ENCODE peak calls at places on chromosome 7, in four cellular contexts. Y is colonic mucosa, U is GM23248, R is A549. D is an unnamed sample. For H3K9me3, the result is how much of the 10 kb centered on the place peaks cover.

GRCh38 chr7:105675873-105676484 is 94.7 kb upstream of the EFCAB10 start:
- DNase-seq in U (no peak), R (no peak), Y (no peak), D (peak)

GRCh38 chr7:48148311-48148710 is 22.9 kb upstream of the ABCA13 start:
- DNase-seq in U (no peak), Y (no peak), R (no peak), D (no peak)

GRCh38 chr7:153840861-153841260 is 211.3 kb upstream of the DPP6 start:
- DNase-seq in Y (no peak), R (no peak), U (no peak), D (no peak)

GRCh38 chr7:109844362-109844761 is 1246.6 kb upstream of the LRRN3 start:
- DNase-seq in U (peak), R (peak), Y (no peak), D (no peak)

GRCh38 chr7:138746073-138746472 is 44.9 kb upstream of the SVOPL start:
- DNase-seq in R (no peak), Y (no peak), U (no peak), D (no peak)

GRCh38 chr7:137927386-137927785 is 74.5 kb downstream of the CREB3L2 start:
- DNase-seq in Y (no peak), U (no peak), R (no peak), D (no peak)

GRCh38 chr7:133364959-133365680 is 112.2 kb downstream of the EXOC4 start:
- DNase-seq in Y (no peak), U (peak), R (no peak), D (no peak)

GRCh38 chr7:151012031-151012692 is 12.1 kb downstream of the ATG9B start:
- DNase-seq in R (no peak), U (no peak), Y (peak), D (no peak)

GRCh38 chr7:22375359-22376048 is 18.6 kb upstream of the RAPGEF5 start:
- DNase-seq in R (no peak), Y (no peak), U (peak), D (no peak)

GRCh38 chr7:155333346-155334234 is 35.9 kb downstream of the INSIG1 start:
- DNase-seq in Y (no peak), R (no peak), U (no peak), D (no peak)

GRCh38 chr7:92953657-92954056 is 117.3 kb upstream of the CDK6 start:
- DNase-seq in U (peak), Y (no peak), R (peak), D (no peak)

GRCh38 chr7:54811925-54812264 is 52.9 kb upstream of the SEC61G start:
- DNase-seq in Y (no peak), U (peak), R (no peak), D (no peak)

GRCh38 chr7:11760372-11760771 is 71.6 kb downstream of the THSD7A start:
- DNase-seq in Y (no peak), U (peak), R (peak), D (no peak)

GRCh38 chr7:134470864-134471263 is 12.0 kb upstream of the AKR1B1 start:
- DNase-seq in R (peak), Y (no peak), U (peak), D (no peak)

GRCh38 chr7:50227623-50228618 is 76.6 kb upstream of the IKZF1 start:
- DNase-seq in R (no peak), Y (no peak), U (no peak), D (no peak)

GRCh38 chr7:12524794-12525386 is 45.6 kb upstream of the SCIN start:
- DNase-seq in Y (no peak), R (peak), U (peak), D (no peak)

GRCh38 chr7:151897951-151898686 is 21.2 kb upstream of the PRKAG2 start:
- DNase-seq in U (no peak), R (no peak), Y (peak), D (no peak)

GRCh38 chr7:157949711-157950110 is 612.9 kb downstream of the DNAJB6 start:
- DNase-seq in U (no peak), R (peak), Y (no peak), D (no peak)
- H3K9me3 ChIP-seq in U (under half), R (under half), Y (under half), D (under half)

GRCh38 chr7:56495165-56495564 is 378.9 kb upstream of the NUPR2 start:
- DNase-seq in Y (no peak), R (no peak), U (no peak), D (no peak)
- H3K9me3 ChIP-seq in Y (under half), R (under half), U (under half), D (under half)

GRCh38 chr7:121669144-121669543 is 203.8 kb upstream of the PTPRZ1 start:
- DNase-seq in Y (no peak), R (no peak), U (no peak), D (no peak)
- H3K9me3 ChIP-seq in Y (under half), R (under half), U (under half), D (under half)

GRCh38 chr7:157941210-157941609 is 604.4 kb downstream of the DNAJB6 start:
- DNase-seq in U (no peak), Y (no peak), R (no peak), D (no peak)

GRCh38 chr7:157938211-157938610 is 601.4 kb downstream of the DNAJB6 start:
- DNase-seq in R (no peak), U (no peak), Y (no peak), D (no peak)

GRCh38 chr7:157940497-157940896 is 603.7 kb downstream of the DNAJB6 start:
- DNase-seq in U (no peak), R (no peak), Y (no peak), D (no peak)

GRCh38 chr7:157936976-157937375 is 600.2 kb downstream of the DNAJB6 start:
- DNase-seq in Y (no peak), U (no peak), R (no peak), D (no peak)

DNA sequence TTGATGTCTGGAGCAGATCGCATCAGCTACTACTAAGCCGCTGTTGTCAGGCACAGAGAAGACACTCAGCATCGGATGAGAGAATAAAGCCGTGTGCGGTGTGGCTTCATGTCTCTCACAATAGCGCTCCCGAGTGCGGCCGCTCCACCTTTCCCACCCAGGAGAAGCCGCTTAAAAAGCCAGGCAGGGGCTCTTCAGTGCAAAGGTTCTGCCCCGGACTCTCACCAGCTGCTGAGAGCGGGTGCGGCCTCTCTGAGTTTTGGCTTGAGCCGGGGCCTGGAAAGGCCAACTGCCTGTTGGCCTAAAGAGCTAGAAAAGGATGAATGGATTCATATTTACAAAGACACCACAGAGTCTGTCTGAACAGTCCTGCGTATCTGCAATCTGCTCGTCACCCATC is 600.6 kb downstream of the DNAJB6 start:
- DNase-seq in Y (no peak), R (no peak), U (no peak), D (no peak)
- H3K9me3 ChIP-seq in Y (under half), R (under half), U (under half), D (under half)

DNA sequence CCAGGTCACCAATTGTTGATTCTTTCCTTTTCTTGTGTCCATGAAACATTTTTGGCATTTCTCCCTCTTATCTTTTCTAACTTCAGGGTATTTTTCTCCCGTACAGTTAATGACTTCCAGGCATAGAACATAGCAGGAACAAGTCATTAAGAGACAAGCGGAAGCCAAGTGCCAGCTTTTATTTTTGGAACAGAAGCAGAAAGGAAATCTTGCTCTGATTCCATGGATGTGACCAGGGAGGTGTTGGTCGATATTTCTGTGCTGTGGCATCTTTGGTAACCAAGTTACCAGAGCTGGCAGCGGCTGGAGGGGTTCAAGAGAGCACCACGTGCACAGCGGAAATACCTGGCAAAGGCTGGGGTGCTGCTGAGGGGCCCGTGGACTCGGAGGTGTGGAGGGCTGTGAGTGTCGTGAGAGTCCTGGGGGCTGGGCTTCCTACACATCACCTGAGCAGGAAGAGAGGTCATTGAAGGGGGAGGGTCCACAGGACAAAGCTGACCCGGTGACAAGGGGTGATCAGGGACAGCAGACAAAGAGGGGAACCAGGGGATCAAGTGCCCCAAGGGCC is 1.8 kb downstream of the LLCFC1 start:
- DNase-seq in U (no peak), Y (no peak), R (no peak), D (no peak)
- H3K9me3 ChIP-seq in U (under half), Y (under half), R (under half), D (under half)

GRCh38 chr7:158508802-158509385 is 78.7 kb downstream of the PTPRN2 start:
- DNase-seq in R (no peak), Y (no peak), U (no peak), D (no peak)
- H3K9me3 ChIP-seq in R (half or more), Y (under half), U (under half), D (under half)

GRCh38 chr7:57416601-57417358 is 33.2 kb upstream of the ZNF716 start:
- DNase-seq in Y (no peak), U (no peak), R (no peak), D (no peak)

GRCh38 chr7:57415326-57415725 is 34.7 kb upstream of the ZNF716 start:
- DNase-seq in Y (no peak), R (no peak), U (no peak), D (no peak)

GRCh38 chr7:57414852-57415251 is 35.1 kb upstream of the ZNF716 start:
- DNase-seq in Y (no peak), U (no peak), R (no peak), D (no peak)

GRCh38 chr7:57415730-57416129 is 34.2 kb upstream of the ZNF716 start:
- DNase-seq in R (no peak), Y (no peak), U (no peak), D (no peak)

DNA sequence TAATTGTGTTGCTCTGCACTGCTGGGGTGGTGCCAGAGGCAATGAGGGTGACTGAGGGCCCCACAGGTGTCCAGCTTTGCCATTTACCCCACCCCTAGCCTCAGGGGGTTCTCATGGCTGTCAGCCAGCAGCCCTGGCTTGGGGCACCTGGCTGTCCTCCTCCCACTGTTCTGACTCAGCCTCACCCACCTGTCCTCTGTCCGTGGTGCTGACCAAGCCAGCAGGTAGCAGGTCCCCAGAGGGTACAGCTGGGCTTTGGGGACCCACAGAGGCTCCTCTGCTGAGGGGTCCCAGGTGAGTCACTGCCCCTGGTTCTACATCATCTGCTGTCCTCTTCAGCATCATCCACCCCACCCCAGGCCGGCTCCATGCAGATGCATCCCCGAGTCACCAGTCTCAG is 32.2 kb upstream of the ZNF716 start:
- DNase-seq in R (no peak), U (no peak), Y (no peak), D (no peak)
- H3K9me3 ChIP-seq in R (under half), U (under half), Y (under half), D (under half)

GRCh38 chr7:120876922-120877321 is 19.0 kb upstream of the TSPAN12 start:
- DNase-seq in R (no peak), Y (no peak), U (no peak), D (no peak)
- H3K9me3 ChIP-seq in R (under half), Y (under half), U (under half), D (under half)

GRCh38 chr7:7212612-7213011 is 30.3 kb downstream of the C1GALT1 start:
- DNase-seq in R (peak), U (peak), Y (no peak), D (no peak)
- H3K9me3 ChIP-seq in R (under half), U (under half), Y (under half), D (under half)